ENCODE peak calls at places on chromosomes 13 and 19, in seven cellular contexts. C, Y, S, X, F, J and D are unnamed samples.
A peak's percentile ranks its signal among the peaks of the same experiment; 100 is the strongest.

GRCh38 chr19:1354496-1355257 is 29.0 kb upstream of the NDUFS7 start:
- DNase-seq in S (peak; percentile 87), X (peak; percentile 84), F (peak; percentile 80), J (peak; percentile 81), C (peak; percentile 91), Y (peak; percentile 92), D (peak; percentile 23)

GRCh38 chr19:5191091-5191490 is 149.5 kb downstream of the PTPRS start:
- DNase-seq in Y (no peak), J (no peak), S (no peak), F (no peak), X (no peak), C (no peak), D (no peak)

GRCh38 chr13:34853161-34853560 is 88.9 kb upstream of the NBEA start:
- DNase-seq in S (no peak), F (no peak), J (no peak), Y (no peak), X (no peak), C (no peak), D (no peak)

GRCh38 chr13:28568286-28568685 is 73.4 kb upstream of the FLT1 start:
- DNase-seq in S (no peak), X (no peak), C (no peak), J (no peak), Y (no peak), F (peak; percentile 62), D (no peak)

GRCh38 chr13:47929156-47929555 is 71.9 kb downstream of the SUCLA2 start:
- DNase-seq in Y (no peak), C (no peak), F (peak; percentile 24), J (no peak), S (no peak), X (no peak), D (no peak)

GRCh38 chr13:112077729-112078128 is 10.8 kb downstream of the SOX1 start:
- DNase-seq in F (no peak), X (no peak), Y (no peak), J (no peak), C (no peak), S (no peak), D (no peak)

GRCh38 chr19:29507081-29507860 is 18.5 kb upstream of the VSTM2B start:
- DNase-seq in F (no peak), J (no peak), C (peak; percentile 30), S (no peak), X (no peak), Y (no peak), D (no peak)

GRCh38 chr19:28426902-28427232 is 786.1 kb downstream of the UQCRFS1 start:
- DNase-seq in C (no peak), Y (no peak), S (no peak), F (no peak), X (peak; percentile 5), J (no peak), D (no peak)

GRCh38 chr19:9580728-9581127 is 3.6 kb downstream of the ZNF121 start:
- DNase-seq in S (no peak), F (no peak), J (no peak), Y (no peak), C (no peak), X (no peak), D (no peak)

GRCh38 chr13:106532111-106532929 is 3.1 kb downstream of the EFNB2 start:
- DNase-seq in S (peak; percentile 25), C (no peak), X (peak; percentile 37), J (no peak), Y (no peak), F (peak; percentile 32), D (no peak)

GRCh38 chr13:23993439-23993980 is 96.2 kb upstream of the C1QTNF9B start:
- DNase-seq in X (no peak), C (no peak), S (no peak), J (no peak), Y (no peak), F (peak; percentile 93), D (no peak)

GRCh38 chr19:9323557-9323918 is 441 bp upstream of the ZNF559 start:
- DNase-seq in Y (peak; percentile 71), J (no peak), C (peak; percentile 84), F (peak; percentile 75), S (peak; percentile 64), X (peak; percentile 69), D (peak; percentile 46)

GRCh38 chr13:113852536-113853517 is 11.0 kb downstream of the GAS6 start:
- DNase-seq in S (no peak), J (no peak), C (no peak), F (no peak), Y (no peak), X (no peak), D (no peak)

GRCh38 chr13:94617389-94618000 is 15.8 kb downstream of the GPR180 start:
- DNase-seq in X (no peak), Y (peak; percentile 41), C (peak; percentile 35), S (no peak), J (peak; percentile 55), F (no peak), D (no peak)

GRCh38 chr19:13181747-13182388 is 31.7 kb downstream of the IER2 start:
- DNase-seq in J (no peak), X (no peak), C (no peak), S (no peak), F (peak; percentile 64), Y (no peak), D (no peak)

GRCh38 chr19:51448011-51448744 is 10.1 kb downstream of the SIGLEC8 start:
- DNase-seq in C (no peak), F (no peak), S (no peak), Y (no peak), J (peak; percentile 11), X (no peak), D (no peak)

GRCh38 chr19:29543381-29543780 is 17.6 kb downstream of the VSTM2B start:
- DNase-seq in Y (no peak), S (no peak), X (no peak), F (no peak), J (no peak), C (no peak), D (no peak)

GRCh38 chr13:110536006-110536693 is 25.4 kb downstream of the RAB20 start:
- DNase-seq in C (no peak), S (no peak), F (no peak), Y (no peak), J (no peak), X (no peak), D (no peak)

GRCh38 chr19:31269425-31270127 is 79.7 kb downstream of the TSHZ3 start:
- DNase-seq in X (no peak), J (no peak), Y (no peak), S (no peak), C (no peak), F (peak; percentile 34), D (no peak)

GRCh38 chr13:19586904-19587634 is 25.7 kb upstream of the TPTE2 start:
- DNase-seq in S (no peak), X (no peak), C (peak; percentile 50), Y (peak; percentile 66), J (peak; percentile 81), F (peak; percentile 34), D (no peak)

GRCh38 chr13:23656637-23657036 is 86.4 kb downstream of the TNFRSF19 start:
- DNase-seq in Y (peak; percentile 33), X (no peak), J (no peak), S (no peak), C (no peak), F (peak; percentile 98), D (no peak)

GRCh38 chr19:6767081-6767356 is 216 bp downstream of the SH2D3A start:
- DNase-seq in X (peak; percentile 85), J (no peak), F (no peak), S (no peak), C (peak; percentile 36), Y (peak; percentile 43), D (no peak)

GRCh38 chr13:37453246-37453645 is 145.3 kb downstream of the POSTN start:
- DNase-seq in Y (no peak), X (peak; percentile 28), J (no peak), C (no peak), S (no peak), F (no peak), D (no peak)

GRCh38 chr19:8088752-8089663 is 36.4 kb downstream of the CCL25 start:
- DNase-seq in F (no peak), C (no peak), S (no peak), X (no peak), J (no peak), Y (no peak), D (no peak)
- H3K4me1 ChIP-seq in F (no peaks in the 10 kb centered on the region), C (no peaks in the 10 kb centered on the region), S (peaks cover 5% of the 10 kb centered on the region), X (no peaks in the 10 kb centered on the region), J (no peaks in the 10 kb centered on the region), Y (no peaks in the 10 kb centered on the region), D (no peaks in the 10 kb centered on the region)

GRCh38 chr19:17796013-17796837 is 1.3 kb downstream of the B3GNT3 start:
- DNase-seq in J (no peak), F (no peak), X (peak; percentile 24), C (no peak), Y (no peak), S (peak; percentile 92), D (no peak)
- H3K27me3 ChIP-seq in J (no peaks in the 10 kb centered on the region), F (peaks cover 65% of the 10 kb centered on the region), X (no peaks in the 10 kb centered on the region), C (peaks cover 17% of the 10 kb centered on the region), Y (peaks cover 17% of the 10 kb centered on the region), S (no peaks in the 10 kb centered on the region), D (no peaks in the 10 kb centered on the region)

GRCh38 chr13:99956473-99957349 is 14.9 kb downstream of the ZIC5 start:
- DNase-seq in Y (no peak), X (no peak), C (peak; percentile 60), J (no peak), F (no peak), S (no peak), D (no peak)

GRCh38 chr13:99955107-99955746 is 16.3 kb downstream of the ZIC5 start:
- DNase-seq in X (no peak), Y (no peak), C (peak; percentile 60), J (no peak), F (no peak), S (no peak), D (no peak)

GRCh38 chr13:99958402-99959126 is 13.0 kb downstream of the ZIC5 start:
- DNase-seq in Y (no peak), F (no peak), C (peak; percentile 85), X (no peak), S (no peak), J (no peak), D (no peak)

GRCh38 chr13:99953138-99953755 is 18.3 kb downstream of the ZIC5 start:
- DNase-seq in S (no peak), J (no peak), X (no peak), Y (no peak), F (no peak), C (no peak), D (no peak)

DNA sequence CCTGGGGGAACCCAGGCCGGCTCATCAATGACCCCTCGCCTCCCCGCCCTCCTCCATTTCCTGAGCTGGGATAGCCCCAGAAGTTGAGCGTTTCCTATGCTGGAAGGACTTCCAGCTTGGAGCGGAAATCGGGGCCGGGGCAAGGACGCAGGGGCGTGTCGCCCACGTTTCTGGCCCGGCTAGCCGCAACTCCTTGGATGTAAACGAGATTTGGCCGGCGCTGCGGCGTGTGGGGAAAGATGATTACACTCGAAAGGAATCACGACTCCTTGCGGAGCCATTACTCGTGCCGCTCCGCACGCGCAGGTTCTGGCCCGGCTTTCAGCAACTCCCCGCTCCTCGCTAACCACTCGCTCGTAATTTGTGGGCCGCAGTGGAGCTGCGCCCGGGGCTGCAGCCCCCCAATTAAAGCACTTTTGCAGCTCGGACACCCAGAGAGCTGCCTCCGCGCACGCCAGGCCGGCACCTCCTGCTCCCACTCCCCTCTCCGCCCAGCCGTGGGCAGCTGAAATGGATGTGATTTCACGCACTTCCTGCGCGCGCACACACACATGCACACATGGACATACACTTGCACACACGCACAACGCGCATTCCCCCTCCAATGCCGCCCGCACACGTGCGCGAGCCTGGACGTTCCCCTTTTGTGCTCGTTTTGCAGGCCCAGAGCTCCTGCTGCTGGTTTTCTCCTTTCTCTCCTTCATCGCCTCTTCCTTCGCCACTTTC is 15.7 kb downstream of the ZIC5 start:
- DNase-seq in F (peak; percentile 17), C (peak; percentile 56), J (no peak), Y (no peak), S (no peak), X (no peak), D (no peak)
- H3K4me1 ChIP-seq in F (no peaks in the 10 kb centered on the region), C (peaks cover 45% of the 10 kb centered on the region), J (peaks cover 17% of the 10 kb centered on the region), Y (no peaks in the 10 kb centered on the region), S (no peaks in the 10 kb centered on the region), X (no peaks in the 10 kb centered on the region), D (peaks cover 2% of the 10 kb centered on the region)

GRCh38 chr19:38699647-38700349 is 44.5 kb downstream of the CAPN12 start:
- DNase-seq in X (no peak), Y (no peak), J (no peak), F (no peak), S (no peak), C (no peak), D (no peak)
- H3K27me3 ChIP-seq in X (no peaks in the 10 kb centered on the region), Y (no peaks in the 10 kb centered on the region), J (no peaks in the 10 kb centered on the region), F (no peaks in the 10 kb centered on the region), S (no peaks in the 10 kb centered on the region), C (no peaks in the 10 kb centered on the region), D (no peaks in the 10 kb centered on the region)